ENCODE peak calls at places on chromosome 6, in seven cellular contexts. S is DMS53; L is colonic mucosa; A is nucleus accumbens; M is H9; B is activated CD4-positive, alpha-beta T cell treated with anti-CD3 and anti-CD28 coated beads, Interleukin-2, amount 50 U/mL, for 24 hours; W is hepatocyte. K is an unnamed sample.
A peak's percentile ranks its signal among the peaks of the same experiment; 100 is the strongest.

GRCh38 chr6:43493230-43493629 is 15.9 kb downstream of the TJAP1 start:
- DNase-seq in A (no peak), L (no peak), M (no peak), B (no peak), W (no peak), S (no peak), K (no peak)

GRCh38 chr6:11200356-11200755 is 32.1 kb downstream of the NEDD9 start:
- DNase-seq in L (no peak), M (no peak), W (no peak), A (no peak), B (no peak), S (no peak), K (no peak)

GRCh38 chr6:139230421-139230840 is 61.4 kb downstream of the TXLNB start:
- DNase-seq in M (no peak), A (no peak), L (no peak), W (peak; percentile 28), B (no peak), S (peak; percentile 82), K (no peak)

GRCh38 chr6:75081920-75082319 is 123.9 kb downstream of the COL12A1 start:
- DNase-seq in A (no peak), L (no peak), W (no peak), S (no peak), M (no peak), B (no peak), K (no peak)

GRCh38 chr6:167528239-167528638 is 203.4 kb downstream of the TTLL2 start:
- DNase-seq in M (no peak), L (no peak), B (no peak), A (no peak), W (no peak), S (no peak), K (no peak)

GRCh38 chr6:43009124-43009523 is 4.6 kb downstream of the MEA1 start:
- DNase-seq in B (no peak), M (no peak), W (peak; percentile 63), S (peak; percentile 74), L (no peak), A (peak; percentile 29), K (no peak)

GRCh38 chr6:1856381-1856780 is 246.7 kb downstream of the FOXC1 start:
- DNase-seq in B (no peak), S (peak; percentile 80), M (no peak), L (peak; percentile 81), A (peak; percentile 3), W (peak; percentile 58), K (no peak)

GRCh38 chr6:149696904-149697303 is 21.0 kb downstream of the LATS1 start:
- DNase-seq in W (no peak), S (no peak), A (no peak), B (no peak), L (no peak), M (no peak), K (no peak)

GRCh38 chr6:158939255-158940170 is 60.5 kb downstream of the RSPH3 start:
- DNase-seq in W (peak; percentile 22), M (peak; percentile 75), S (peak; percentile 54), L (peak; percentile 44), A (no peak), B (no peak), K (no peak)

GRCh38 chr6:34671801-34672656 is 24.5 kb downstream of the ILRUN start:
- DNase-seq in L (peak; percentile 65), A (no peak), M (no peak), B (peak; percentile 72), W (no peak), S (no peak), K (peak; percentile 69)

GRCh38 chr6:158648682-158649131 is 1.1 kb upstream of the SYTL3 start:
- DNase-seq in M (no peak), A (no peak), W (peak; percentile 53), S (no peak), L (no peak), B (peak; percentile 23), K (no peak)

GRCh38 chr6:144394209-144394608 is 109.1 kb downstream of the UTRN start:
- DNase-seq in A (no peak), S (no peak), M (no peak), W (no peak), L (no peak), B (no peak), K (no peak)

GRCh38 chr6:170243791-170244291 is 47.0 kb downstream of the DLL1 start:
- DNase-seq in A (peak; percentile 67), S (peak; percentile 83), W (no peak), M (no peak), L (no peak), B (no peak), K (no peak)

GRCh38 chr6:113813207-113813606 is 43.9 kb upstream of the MARCKS start:
- DNase-seq in A (no peak), L (no peak), S (no peak), M (no peak), W (no peak), B (no peak), K (no peak)

GRCh38 chr6:10838794-10839333 is 525 bp upstream of the MAK start:
- DNase-seq in M (no peak), A (no peak), W (no peak), B (no peak), L (no peak), S (no peak), K (no peak)

GRCh38 chr6:138546733-138547185 is 47.5 kb upstream of the NHSL1 start:
- DNase-seq in L (no peak), S (no peak), A (no peak), W (peak; percentile 6), M (no peak), B (no peak), K (no peak)

GRCh38 chr6:113642714-113643442 is 214.3 kb upstream of the MARCKS start:
- DNase-seq in B (no peak), M (no peak), L (peak; percentile 95), A (no peak), S (peak; percentile 99), W (peak; percentile 94), K (no peak)

GRCh38 chr6:114430534-114431124 is 87.8 kb upstream of the HS3ST5 start:
- DNase-seq in L (no peak), W (no peak), A (no peak), S (peak; percentile 64), B (no peak), M (no peak), K (no peak)

GRCh38 chr6:26249959-26250805 is 114.8 kb upstream of the BTN3A2 start:
- DNase-seq in M (peak; percentile 71), W (peak; percentile 88), A (peak; percentile 14), S (peak; percentile 96), L (peak; percentile 78), B (peak; percentile 45), K (peak; percentile 61)

GRCh38 chr6:55898342-55898741 is 23.0 kb upstream of the BMP5 start:
- DNase-seq in W (no peak), S (no peak), B (no peak), A (no peak), M (no peak), L (no peak), K (no peak)

GRCh38 chr6:136307351-136307750 is 17.7 kb upstream of the BCLAF1 start:
- DNase-seq in B (no peak), M (no peak), W (no peak), S (no peak), L (no peak), A (no peak), K (no peak)

GRCh38 chr6:15501806-15502450 is 160.9 kb downstream of the DTNBP1 start:
- DNase-seq in L (no peak), W (peak; percentile 72), A (peak; percentile 74), B (no peak), M (no peak), S (no peak), K (no peak)

GRCh38 chr6:15962449-15962764 is 166.5 kb upstream of the MYLIP start:
- DNase-seq in S (no peak), A (no peak), L (no peak), W (no peak), M (no peak), B (no peak), K (no peak)

GRCh38 chr6:166097914-166098522 is 69.6 kb downstream of the TBXT start:
- DNase-seq in M (peak; percentile 91), A (peak; percentile 68), B (peak; percentile 25), S (peak; percentile 64), W (peak; percentile 87), L (peak; percentile 67), K (peak; percentile 25)

GRCh38 chr6:110688661-110689268 is 126.5 kb downstream of the CDK19 start:
- DNase-seq in A (no peak), B (no peak), L (peak; percentile 25), M (no peak), W (no peak), S (no peak), K (no peak)

GRCh38 chr6:131381052-131381451 is 192.0 kb upstream of the ARG1 start:
- DNase-seq in M (no peak), S (no peak), B (no peak), A (no peak), W (no peak), L (peak; percentile 35), K (no peak)

GRCh38 chr6:20716865-20717264 is 182.6 kb downstream of the CDKAL1 start:
- DNase-seq in W (no peak), L (no peak), S (no peak), B (no peak), M (no peak), A (no peak), K (no peak)

GRCh38 chr6:139863356-139863755 is 488.9 kb upstream of the CITED2 start:
- DNase-seq in M (no peak), L (no peak), S (no peak), A (no peak), B (no peak), W (no peak), K (no peak)

GRCh38 chr6:29451471-29452193 is 5.2 kb downstream of the OR11A1 start:
- DNase-seq in A (no peak), W (no peak), S (no peak), L (no peak), M (no peak), B (no peak), K (no peak)

GRCh38 chr6:2111162-2111677 is 134.2 kb downstream of the GMDS start:
- DNase-seq in S (peak; percentile 10), M (no peak), W (no peak), L (no peak), A (no peak), B (peak; percentile 7), K (no peak)

GRCh38 chr6:121651420-121651819 is 216.0 kb downstream of the GJA1 start:
- DNase-seq in W (no peak), S (no peak), A (no peak), M (no peak), L (no peak), B (no peak), K (no peak)